ENCODE peak calls at places on chromosome 14, in four cellular contexts. G, H, V and E are unnamed samples.

GRCh38 chr14:106174206-106174605 is 647.8 kb downstream of the TMEM121 start:
- DNase-seq in H (no peak), G (no peak), V (no peak), E (no peak)

GRCh38 chr14:101521306-101521935 is 39.9 kb upstream of the DIO3 start:
- DNase-seq in G (no peak), H (no peak), V (no peak), E (no peak)

GRCh38 chr14:92185559-92185958 is 63.8 kb downstream of the CPSF2 start:
- DNase-seq in V (no peak), G (no peak), H (no peak), E (no peak)

GRCh38 chr14:93050761-93051160 is 65.0 kb downstream of the ITPK1 start:
- DNase-seq in H (no peak), V (no peak), G (no peak), E (no peak)

GRCh38 chr14:61420326-61420725 is 98.9 kb downstream of the PRKCH start:
- DNase-seq in V (no peak), G (no peak), H (no peak), E (no peak)

GRCh38 chr14:24232645-24233537 is at the start of gene GMPR2:
- DNase-seq in G (no peak), H (no peak), V (no peak), E (no peak)

GRCh38 chr14:44833376-44833775 is 128.4 kb downstream of the KLHL28 start:
- DNase-seq in G (peak; percentile 40), H (no peak), V (no peak), E (no peak)

GRCh38 chr14:31580234-31580633 is 19.0 kb downstream of the NUBPL start:
- DNase-seq in G (no peak), V (no peak), H (no peak), E (no peak)

GRCh38 chr14:95515523-95516517 is 630 bp downstream of the SYNE3 start:
- DNase-seq in G (peak; percentile 70), V (peak; percentile 58), H (peak; percentile 80), E (peak; percentile 65)

GRCh38 chr14:68596701-68597100 is 196.2 kb downstream of the ZFP36L1 start:
- DNase-seq in H (no peak), V (no peak), G (no peak), E (no peak)

GRCh38 chr14:60095781-60096450 is 4.2 kb downstream of the PCNX4 start:
- DNase-seq in G (peak; percentile 69), V (no peak), H (no peak), E (no peak)

GRCh38 chr14:69990319-69990718 is 111.1 kb downstream of the SMOC1 start:
- DNase-seq in H (no peak), V (no peak), G (no peak), E (no peak)

GRCh38 chr14:102594514-102595175 is 2.2 kb downstream of the RCOR1 start:
- DNase-seq in H (peak; percentile 29), G (peak; percentile 70), V (peak; percentile 49), E (peak; percentile 74)
- TF ChIP-seq CTCF in H (peak; percentile 85), G (peak; percentile 96), V (peak; percentile 84), E (peak; percentile 80)

DNA sequence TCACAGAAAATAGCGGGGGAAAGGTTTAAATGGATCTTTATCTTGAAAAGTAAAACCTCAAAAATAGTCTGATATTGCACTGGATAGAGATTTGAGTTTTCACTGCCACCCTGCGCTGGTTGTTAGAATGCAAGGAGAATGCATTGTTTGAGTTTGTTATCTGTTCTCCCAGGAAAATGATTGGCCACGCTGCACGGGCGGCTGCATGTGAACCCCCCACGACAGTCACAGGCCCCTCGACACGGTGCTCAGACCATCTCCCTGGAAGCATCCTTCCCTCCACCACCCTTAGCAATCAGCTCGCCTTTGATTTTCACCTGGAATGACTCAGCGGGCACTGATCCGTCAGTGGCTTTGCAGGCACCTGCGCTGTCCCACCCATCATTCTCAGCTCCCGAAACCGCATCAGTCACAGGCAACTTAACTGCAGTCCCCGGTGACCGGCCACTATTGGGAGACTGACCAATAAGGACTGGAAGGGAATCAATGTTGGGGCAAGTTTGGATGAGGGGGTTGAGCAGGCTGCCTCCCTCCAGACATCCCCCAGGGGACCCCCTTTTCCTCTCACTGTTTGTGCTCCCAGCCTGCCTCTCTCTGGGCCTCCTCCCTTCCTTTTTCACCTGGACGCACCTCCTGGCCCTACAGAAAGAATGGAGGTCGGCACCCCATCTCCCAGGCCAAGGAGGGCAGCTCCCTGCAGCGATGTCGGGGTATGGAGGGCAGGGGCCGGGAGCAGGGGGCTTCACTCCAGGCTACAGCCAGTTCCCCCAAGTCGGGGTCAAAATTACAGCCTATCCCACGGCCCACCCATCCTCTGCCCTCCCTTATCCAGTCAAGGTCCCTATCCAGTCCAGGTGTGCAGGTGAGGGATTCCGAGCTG is 28.5 kb upstream of the C14orf180 start:
- DNase-seq in H (no peak), V (no peak), G (no peak), E (peak; percentile 10)
- TF ChIP-seq CTCF in H (no peak), V (no peak), G (no peak), E (no peak)

GRCh38 chr14:83714141-83714540 is 1815.8 kb upstream of the FLRT2 start:
- DNase-seq in G (no peak), V (no peak), H (no peak), E (no peak)

GRCh38 chr14:83712730-83713129 is 1817.2 kb upstream of the FLRT2 start:
- DNase-seq in V (no peak), H (no peak), G (no peak), E (no peak)

GRCh38 chr14:83709116-83709515 is 1820.8 kb upstream of the FLRT2 start:
- DNase-seq in G (no peak), V (no peak), H (no peak), E (no peak)

DNA sequence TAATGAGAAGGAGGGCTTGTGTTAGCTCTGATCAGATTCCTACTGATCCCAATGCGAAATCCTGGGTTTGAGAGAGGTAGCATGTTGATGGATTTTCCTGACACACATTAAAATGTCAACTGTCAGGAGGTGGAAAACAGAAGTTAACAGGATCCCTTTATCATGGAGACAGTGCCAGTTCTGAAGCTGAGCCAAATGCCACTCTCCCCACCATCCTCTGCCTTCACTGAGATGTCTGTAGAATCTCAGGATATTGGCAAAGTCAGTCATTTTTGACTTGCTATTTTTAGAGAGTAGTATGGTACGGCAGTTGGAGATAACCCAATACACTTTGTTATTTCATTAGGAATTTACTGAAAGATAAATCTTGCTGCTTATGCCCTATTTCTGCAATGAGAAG is 1816.2 kb upstream of the FLRT2 start:
- DNase-seq in V (no peak), G (no peak), H (no peak), E (no peak)
- TF ChIP-seq CTCF in V (no peak), G (no peak), H (no peak), E (no peak)

GRCh38 chr14:74083161-74083560 is 1.1 kb downstream of the ALDH6A1 start:
- DNase-seq in H (no peak), V (no peak), G (no peak), E (no peak)

GRCh38 chr14:74081491-74081890 is 2.8 kb downstream of the ALDH6A1 start:
- DNase-seq in V (no peak), H (no peak), G (no peak), E (no peak)

GRCh38 chr14:74080820-74081460 is 3.3 kb downstream of the ALDH6A1 start:
- DNase-seq in H (no peak), G (peak; percentile 32), V (no peak), E (no peak)

GRCh38 chr14:74077401-74077800 is 6.9 kb downstream of the ALDH6A1 start:
- DNase-seq in V (no peak), H (no peak), G (no peak), E (no peak)
- TF ChIP-seq CTCF in V (no peak), H (no peak), G (no peak), E (no peak)